ENCODE peak calls at places on chromosomes 13 and 19, in four cellular contexts. One of them, this sample, is unnamed.

GRCh38 chr19:18607222-18608101 is 863 bp upstream of the CRLF1 start:
- DNase-seq in psoas muscle: peak; percentile 72
- DNase-seq in left lung: no peak
- DNase-seq in astrocyte of the spinal cord: no peak
- DNase-seq in this sample: no peak

GRCh38 chr13:109818136-109818535 is 31.8 kb upstream of the IRS2 start:
- DNase-seq in psoas muscle: no peak
- DNase-seq in left lung: no peak
- DNase-seq in astrocyte of the spinal cord: no peak
- DNase-seq in this sample: no peak

GRCh38 chr13:110521296-110521680 is 40.2 kb downstream of the RAB20 start:
- DNase-seq in psoas muscle: no peak
- DNase-seq in left lung: no peak
- DNase-seq in astrocyte of the spinal cord: no peak
- DNase-seq in this sample: no peak

GRCh38 chr19:30887042-30887441 is 462.2 kb downstream of the TSHZ3 start:
- DNase-seq in psoas muscle: peak; percentile 54
- DNase-seq in left lung: no peak
- DNase-seq in astrocyte of the spinal cord: no peak
- DNase-seq in this sample: no peak

GRCh38 chr13:111650626-111651025 is 330.2 kb downstream of the TEX29 start:
- DNase-seq in psoas muscle: no peak
- DNase-seq in left lung: no peak
- DNase-seq in astrocyte of the spinal cord: no peak
- DNase-seq in this sample: no peak

GRCh38 chr19:38028913-38029565 is 122.0 kb downstream of the SIPA1L3 start:
- DNase-seq in psoas muscle: no peak
- DNase-seq in left lung: no peak
- DNase-seq in astrocyte of the spinal cord: peak; percentile 63
- DNase-seq in this sample: no peak

GRCh38 chr13:37417042-37417441 is 181.5 kb downstream of the POSTN start:
- DNase-seq in psoas muscle: no peak
- DNase-seq in left lung: no peak
- DNase-seq in astrocyte of the spinal cord: no peak
- DNase-seq in this sample: no peak

GRCh38 chr19:10662384-10663251 is 8.5 kb downstream of the ILF3 start:
- DNase-seq in psoas muscle: no peak
- DNase-seq in left lung: no peak
- DNase-seq in astrocyte of the spinal cord: no peak
- DNase-seq in this sample: no peak

GRCh38 chr13:36125841-36126240 is 5.3 kb downstream of the DCLK1 start:
- DNase-seq in psoas muscle: no peak
- DNase-seq in left lung: no peak
- DNase-seq in astrocyte of the spinal cord: no peak
- DNase-seq in this sample: no peak

GRCh38 chr13:35857769-35858168 is 273.4 kb downstream of the DCLK1 start:
- DNase-seq in psoas muscle: no peak
- DNase-seq in left lung: no peak
- DNase-seq in astrocyte of the spinal cord: peak; percentile 40
- DNase-seq in this sample: no peak

GRCh38 chr13:102203718-102204117 is 198.1 kb downstream of the FGF14 start:
- DNase-seq in psoas muscle: no peak
- DNase-seq in left lung: no peak
- DNase-seq in astrocyte of the spinal cord: no peak
- DNase-seq in this sample: no peak

GRCh38 chr13:65292488-65292901 is 1937.6 kb downstream of the PCDH9 start:
- DNase-seq in psoas muscle: no peak
- DNase-seq in left lung: no peak
- DNase-seq in astrocyte of the spinal cord: peak; percentile 85
- DNase-seq in this sample: no peak

GRCh38 chr19:6856749-6857372 is 30.5 kb upstream of the ADGRE1 start:
- DNase-seq in psoas muscle: no peak
- DNase-seq in left lung: no peak
- DNase-seq in astrocyte of the spinal cord: no peak
- DNase-seq in this sample: no peak

GRCh38 chr13:53379485-53379884 is 350.9 kb downstream of the OLFM4 start:
- DNase-seq in psoas muscle: no peak
- DNase-seq in left lung: no peak
- DNase-seq in astrocyte of the spinal cord: no peak
- DNase-seq in this sample: no peak

GRCh38 chr13:59531571-59532091 is 632.1 kb downstream of the DIAPH3 start:
- DNase-seq in psoas muscle: peak; percentile 73
- DNase-seq in left lung: peak; percentile 63
- DNase-seq in astrocyte of the spinal cord: peak; percentile 90
- DNase-seq in this sample: no peak

GRCh38 chr19:38839816-38840582 is 8.4 kb upstream of the ECH1 start:
- DNase-seq in psoas muscle: peak; percentile 67
- DNase-seq in left lung: no peak
- DNase-seq in astrocyte of the spinal cord: no peak
- DNase-seq in this sample: no peak

GRCh38 chr19:10235003-10235402 is 3.9 kb upstream of the S1PR2 start:
- DNase-seq in psoas muscle: no peak
- DNase-seq in left lung: no peak
- DNase-seq in astrocyte of the spinal cord: no peak
- DNase-seq in this sample: no peak

GRCh38 chr13:42056146-42056545 is 7.7 kb downstream of the DGKH start:
- DNase-seq in psoas muscle: no peak
- DNase-seq in left lung: no peak
- DNase-seq in astrocyte of the spinal cord: no peak
- DNase-seq in this sample: no peak

GRCh38 chr19:58550362-58551122 is 4.4 kb downstream of the CHMP2A start:
- DNase-seq in psoas muscle: no peak
- DNase-seq in left lung: no peak
- DNase-seq in astrocyte of the spinal cord: no peak
- DNase-seq in this sample: no peak

GRCh38 chr13:20882206-20882605 is 20.3 kb downstream of the XPO4 start:
- DNase-seq in psoas muscle: no peak
- DNase-seq in left lung: no peak
- DNase-seq in astrocyte of the spinal cord: no peak
- DNase-seq in this sample: no peak

GRCh38 chr19:54478677-54479266 is 5.7 kb upstream of the CDC42EP5 start:
- DNase-seq in psoas muscle: no peak
- DNase-seq in left lung: no peak
- DNase-seq in astrocyte of the spinal cord: peak; percentile 41
- DNase-seq in this sample: no peak

GRCh38 chr19:20318616-20319015 is 151.6 kb downstream of the ZNF486 start:
- DNase-seq in psoas muscle: no peak
- DNase-seq in left lung: no peak
- DNase-seq in astrocyte of the spinal cord: no peak
- DNase-seq in this sample: no peak

GRCh38 chr13:43377955-43378354 is 354.6 kb downstream of the DNAJC15 start:
- DNase-seq in psoas muscle: no peak
- DNase-seq in left lung: no peak
- DNase-seq in astrocyte of the spinal cord: peak; percentile 51
- DNase-seq in this sample: no peak

GRCh38 chr13:110170020-110170790 is 136.8 kb downstream of the COL4A1 start:
- DNase-seq in psoas muscle: no peak
- DNase-seq in left lung: no peak
- DNase-seq in astrocyte of the spinal cord: no peak
- DNase-seq in this sample: no peak

GRCh38 chr19:13905634-13906524 is at the start of the genes BRME1 and CC2D1A:
- DNase-seq in psoas muscle: peak; percentile 97
- DNase-seq in left lung: peak; percentile 94
- DNase-seq in astrocyte of the spinal cord: peak; percentile 78
- DNase-seq in this sample: peak; percentile 91

GRCh38 chr13:53250272-53250875 is 221.8 kb downstream of the OLFM4 start:
- DNase-seq in psoas muscle: no peak
- DNase-seq in left lung: no peak
- DNase-seq in astrocyte of the spinal cord: peak; percentile 72
- DNase-seq in this sample: no peak

GRCh38 chr19:49672131-49672919 is 4.7 kb upstream of the PRMT1 start:
- DNase-seq in psoas muscle: peak; percentile 89
- DNase-seq in left lung: peak; percentile 80
- DNase-seq in astrocyte of the spinal cord: peak; percentile 63
- DNase-seq in this sample: peak; percentile 70

GRCh38 chr13:98798849-98799645 is 46.6 kb upstream of the SLC15A1 start:
- DNase-seq in psoas muscle: no peak
- DNase-seq in left lung: no peak
- DNase-seq in astrocyte of the spinal cord: peak; percentile 38
- DNase-seq in this sample: no peak

GRCh38 chr13:41352935-41353801 is 42.1 kb downstream of the NAA16 start:
- DNase-seq in psoas muscle: no peak
- DNase-seq in left lung: no peak
- DNase-seq in astrocyte of the spinal cord: peak; percentile 69
- DNase-seq in this sample: peak; percentile 21

GRCh38 chr19:9861503-9861902 is 26.4 kb downstream of the PIN1 start:
- DNase-seq in psoas muscle: no peak
- DNase-seq in left lung: no peak
- DNase-seq in astrocyte of the spinal cord: no peak
- DNase-seq in this sample: no peak

GRCh38 chr19:58562126-58563033 is 4.0 kb upstream of the UBE2M start:
- DNase-seq in psoas muscle: peak; percentile 80
- DNase-seq in left lung: peak; percentile 41
- DNase-seq in astrocyte of the spinal cord: peak; percentile 34
- DNase-seq in this sample: no peak

GRCh38 chr13:32964987-32965386 is 51.2 kb upstream of the KL start:
- DNase-seq in psoas muscle: no peak
- DNase-seq in left lung: no peak
- DNase-seq in astrocyte of the spinal cord: no peak
- DNase-seq in this sample: no peak

GRCh38 chr13:46994492-46994891 is 97.6 kb upstream of the HTR2A start:
- DNase-seq in psoas muscle: no peak
- DNase-seq in left lung: no peak
- DNase-seq in astrocyte of the spinal cord: no peak
- DNase-seq in this sample: no peak

DNA sequence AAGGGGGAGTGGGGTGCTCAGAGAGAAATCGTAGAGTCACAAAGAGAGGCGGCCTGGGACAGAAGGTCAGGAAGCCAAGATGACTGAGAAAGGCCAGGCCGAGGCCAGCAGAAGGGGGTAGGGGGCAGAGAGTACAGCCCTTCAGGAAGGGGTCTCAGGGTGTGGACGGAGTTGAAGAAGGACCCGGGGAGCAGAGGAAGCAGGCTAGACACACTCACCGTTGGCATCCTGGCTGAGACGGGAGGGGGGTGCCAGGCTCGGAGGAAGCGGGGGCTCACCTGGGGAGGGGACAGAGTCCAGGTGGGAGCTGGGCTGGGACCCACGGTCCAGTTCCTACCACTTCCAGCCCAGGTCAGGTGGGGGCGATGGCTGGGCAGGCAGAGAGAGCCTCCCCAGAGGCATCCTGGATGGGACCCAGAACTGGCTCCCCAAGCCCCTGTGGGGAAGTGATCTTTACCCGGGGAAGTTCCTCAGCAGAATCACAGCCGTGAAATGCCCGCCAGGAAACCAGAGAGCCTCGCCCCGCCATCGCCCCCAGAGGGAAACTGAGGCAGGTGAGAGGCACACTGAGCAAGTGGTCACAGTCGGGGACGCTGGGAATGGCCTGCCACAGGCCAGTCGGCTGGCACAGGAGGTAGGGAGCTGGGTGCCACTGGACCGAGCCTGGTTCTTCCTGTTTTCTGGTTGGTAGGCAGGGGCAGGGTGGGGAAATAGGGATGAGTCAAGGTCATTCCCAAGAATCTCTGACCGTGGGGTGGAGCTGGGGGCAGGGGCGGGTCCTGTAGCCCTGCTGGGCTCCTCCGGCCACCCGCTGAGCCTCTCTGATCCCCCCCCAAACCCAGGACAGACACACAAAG is 1.3 kb downstream of the MATK start:
- DNase-seq in psoas muscle: no peak
- DNase-seq in left lung: no peak
- DNase-seq in astrocyte of the spinal cord: no peak
- DNase-seq in this sample: no peak
- TF ChIP-seq CTCF in psoas muscle: no peak
- TF ChIP-seq CTCF in left lung: no peak
- TF ChIP-seq CTCF in astrocyte of the spinal cord: no peak
- TF ChIP-seq CTCF in this sample: no peak

GRCh38 chr19:44905437-44906160 is at the start of gene APOE:
- DNase-seq in psoas muscle: no peak
- DNase-seq in left lung: peak; percentile 62
- DNase-seq in astrocyte of the spinal cord: no peak
- DNase-seq in this sample: no peak
- TF ChIP-seq CTCF in psoas muscle: no peak
- TF ChIP-seq CTCF in left lung: no peak
- TF ChIP-seq CTCF in astrocyte of the spinal cord: no peak
- TF ChIP-seq CTCF in this sample: no peak

GRCh38 chr19:56403764-56404704 is at the start of gene ZNF583:
- DNase-seq in psoas muscle: peak; percentile 99
- DNase-seq in left lung: peak; percentile 97
- DNase-seq in astrocyte of the spinal cord: peak; percentile 98
- DNase-seq in this sample: peak; percentile 90
- TF ChIP-seq CTCF in psoas muscle: no peak
- TF ChIP-seq CTCF in left lung: no peak
- TF ChIP-seq CTCF in astrocyte of the spinal cord: no peak
- TF ChIP-seq CTCF in this sample: no peak

GRCh38 chr13:113518080-113518803 is 27.7 kb upstream of the DCUN1D2 start:
- DNase-seq in psoas muscle: no peak
- DNase-seq in left lung: no peak
- DNase-seq in astrocyte of the spinal cord: no peak
- DNase-seq in this sample: no peak
- TF ChIP-seq CTCF in psoas muscle: no peak
- TF ChIP-seq CTCF in left lung: no peak
- TF ChIP-seq CTCF in astrocyte of the spinal cord: no peak
- TF ChIP-seq CTCF in this sample: no peak

GRCh38 chr13:103788061-103788652 is 721.9 kb upstream of the SLC10A2 start:
- DNase-seq in psoas muscle: no peak
- DNase-seq in left lung: no peak
- DNase-seq in astrocyte of the spinal cord: no peak
- DNase-seq in this sample: no peak
- TF ChIP-seq CTCF in psoas muscle: no peak
- TF ChIP-seq CTCF in left lung: no peak
- TF ChIP-seq CTCF in astrocyte of the spinal cord: peak; percentile 25
- TF ChIP-seq CTCF in this sample: no peak

This sample was measured in natural killer cell.